ENCODE peak calls at places on chromosomes 11 and 22, in seven cellular contexts. Q is progenitor cell of endocrine pancreas; X is cardiac muscle cell; C is right cardiac atrium; Y is activated T-cell treated with anti-CD3 and anti-CD28 coated beads for 1 hour; V is non-pigmented ciliary epithelial cell; I is stimulated activated CD8-positive, alpha-beta memory T cell treated with anti-CD3 and anti-CD28 coated beads, Interleukin-4, amount 100 ng/mL, for 1 hour. P is an unnamed sample.

GRCh38 chr11:36057372-36058045 is 113.6 kb downstream of the LDLRAD3 start:
- DNase-seq in Q (no peak), X (no peak), C (peak), Y (no peak), V (no peak), I (no peak), P (no peak)

GRCh38 chr11:19060629-19061028 is at the start of gene MRGPRX2:
- DNase-seq in Q (no peak), X (no peak), C (no peak), Y (no peak), V (no peak), I (no peak), P (no peak)

GRCh38 chr22:39219071-39220050 is 25.4 kb downstream of the PDGFB start:
- DNase-seq in Q (no peak), X (no peak), C (no peak), Y (no peak), V (no peak), I (no peak), P (no peak)

GRCh38 chr11:34516247-34517040 is 2.9 kb upstream of the ELF5 start:
- DNase-seq in Q (no peak), X (no peak), C (no peak), Y (no peak), V (no peak), I (no peak), P (no peak)

GRCh38 chr11:32831241-32831640 is 1.5 kb downstream of the PRRG4 start:
- DNase-seq in Q (no peak), X (no peak), C (no peak), Y (no peak), V (no peak), I (no peak), P (no peak)

GRCh38 chr11:720642-721346 is 14.8 kb downstream of the EPS8L2 start:
- DNase-seq in Q (no peak), X (peak), C (peak), Y (no peak), V (no peak), I (no peak), P (no peak)

GRCh38 chr11:94171693-94172440 is 43.2 kb downstream of the PANX1 start:
- DNase-seq in Q (no peak), X (peak), C (peak), Y (peak), V (no peak), I (no peak), P (peak)

GRCh38 chr22:26891431-26891830 is 234.0 kb downstream of the MIAT start:
- DNase-seq in Q (no peak), X (no peak), C (no peak), Y (no peak), V (no peak), I (no peak), P (no peak)

GRCh38 chr22:37204045-37204655 is 8.1 kb downstream of the SSTR3 start:
- DNase-seq in Q (no peak), X (no peak), C (no peak), Y (no peak), V (no peak), I (no peak), P (no peak)

GRCh38 chr11:65856689-65857499 is 1.1 kb downstream of the CFL1 start:
- DNase-seq in Q (peak), X (peak), C (peak), Y (peak), V (no peak), I (peak), P (peak)

P was measured in testis.